ENCODE peak calls at places on chromosomes 3 and 15, in eight cellular contexts. One of them, this sample, is unnamed.

GRCh38 chr3:119301001-119301400 is 6.8 kb downstream of the ARHGAP31 start:
- DNase-seq in heart left ventricle: no peak
- DNase-seq in body of pancreas: no peak
- DNase-seq in A549: no peak
- DNase-seq in HCT116: no peak
- DNase-seq in IMR-90: no peak
- DNase-seq in Peyer's patch: no peak
- DNase-seq in suprapubic skin: no peak
- DNase-seq in this sample: peak; percentile 24

GRCh38 chr3:42300013-42300412 is 34.0 kb upstream of the CCK start:
- DNase-seq in HCT116: no peak
- DNase-seq in IMR-90: peak; percentile 40
- DNase-seq in A549: peak; percentile 5
- DNase-seq in suprapubic skin: no peak
- DNase-seq in Peyer's patch: peak; percentile 47
- DNase-seq in body of pancreas: peak; percentile 26
- DNase-seq in heart left ventricle: no peak
- DNase-seq in this sample: peak; percentile 24

GRCh38 chr3:155639462-155640055 is 105.3 kb downstream of the PLCH1 start:
- DNase-seq in HCT116: no peak
- DNase-seq in Peyer's patch: no peak
- DNase-seq in A549: no peak
- DNase-seq in IMR-90: no peak
- DNase-seq in heart left ventricle: no peak
- DNase-seq in suprapubic skin: no peak
- DNase-seq in body of pancreas: no peak
- DNase-seq in this sample: no peak

GRCh38 chr3:29285356-29286070 is 4.6 kb downstream of the RBMS3 start:
- DNase-seq in suprapubic skin: no peak
- DNase-seq in body of pancreas: no peak
- DNase-seq in heart left ventricle: no peak
- DNase-seq in A549: peak; percentile 42
- DNase-seq in IMR-90: peak; percentile 33
- DNase-seq in HCT116: no peak
- DNase-seq in Peyer's patch: no peak
- DNase-seq in this sample: no peak

GRCh38 chr3:30604566-30604965 is 1.8 kb upstream of the TGFBR2 start:
- DNase-seq in heart left ventricle: no peak
- DNase-seq in Peyer's patch: no peak
- DNase-seq in IMR-90: no peak
- DNase-seq in suprapubic skin: no peak
- DNase-seq in HCT116: no peak
- DNase-seq in A549: no peak
- DNase-seq in body of pancreas: no peak
- DNase-seq in this sample: no peak

GRCh38 chr3:13028010-13028821 is 45.0 kb downstream of the IQSEC1 start:
- DNase-seq in suprapubic skin: no peak
- DNase-seq in body of pancreas: no peak
- DNase-seq in HCT116: no peak
- DNase-seq in heart left ventricle: no peak
- DNase-seq in IMR-90: no peak
- DNase-seq in A549: no peak
- DNase-seq in Peyer's patch: no peak
- DNase-seq in this sample: no peak

GRCh38 chr3:18988619-18989229 is 159.6 kb upstream of the KCNH8 start:
- DNase-seq in body of pancreas: no peak
- DNase-seq in Peyer's patch: no peak
- DNase-seq in heart left ventricle: no peak
- DNase-seq in IMR-90: no peak
- DNase-seq in suprapubic skin: no peak
- DNase-seq in HCT116: no peak
- DNase-seq in A549: peak; percentile 38
- DNase-seq in this sample: no peak

GRCh38 chr3:9812870-9813483 is 2.9 kb downstream of the TTLL3 start:
- DNase-seq in heart left ventricle: no peak
- DNase-seq in A549: no peak
- DNase-seq in body of pancreas: no peak
- DNase-seq in HCT116: no peak
- DNase-seq in IMR-90: no peak
- DNase-seq in suprapubic skin: no peak
- DNase-seq in Peyer's patch: no peak
- DNase-seq in this sample: no peak

GRCh38 chr3:4688411-4688810 is 195.3 kb downstream of the ITPR1 start:
- DNase-seq in A549: no peak
- DNase-seq in HCT116: no peak
- DNase-seq in suprapubic skin: no peak
- DNase-seq in heart left ventricle: no peak
- DNase-seq in IMR-90: no peak
- DNase-seq in body of pancreas: no peak
- DNase-seq in Peyer's patch: no peak
- DNase-seq in this sample: no peak

GRCh38 chr15:43912208-43912607 is 85.4 kb downstream of the WDR76 start:
- DNase-seq in A549: no peak
- DNase-seq in suprapubic skin: no peak
- DNase-seq in HCT116: no peak
- DNase-seq in body of pancreas: no peak
- DNase-seq in Peyer's patch: no peak
- DNase-seq in heart left ventricle: no peak
- DNase-seq in IMR-90: no peak
- DNase-seq in this sample: no peak

GRCh38 chr3:141114179-141114745 is 63.1 kb downstream of the SPSB4 start:
- DNase-seq in A549: no peak
- DNase-seq in heart left ventricle: no peak
- DNase-seq in HCT116: no peak
- DNase-seq in IMR-90: no peak
- DNase-seq in suprapubic skin: peak; percentile 53
- DNase-seq in Peyer's patch: no peak
- DNase-seq in body of pancreas: no peak
- DNase-seq in this sample: no peak

GRCh38 chr3:42317137-42317536 is 51.2 kb upstream of the CCK start:
- DNase-seq in body of pancreas: no peak
- DNase-seq in A549: no peak
- DNase-seq in Peyer's patch: no peak
- DNase-seq in IMR-90: no peak
- DNase-seq in heart left ventricle: no peak
- DNase-seq in HCT116: no peak
- DNase-seq in suprapubic skin: no peak
- DNase-seq in this sample: no peak

GRCh38 chr3:195102609-195103467 is 168.1 kb downstream of the XXYLT1 start:
- DNase-seq in A549: peak; percentile 82
- DNase-seq in IMR-90: peak; percentile 98
- DNase-seq in body of pancreas: no peak
- DNase-seq in suprapubic skin: no peak
- DNase-seq in HCT116: peak; percentile 61
- DNase-seq in heart left ventricle: no peak
- DNase-seq in Peyer's patch: peak; percentile 62
- DNase-seq in this sample: no peak
- TF ChIP-seq POLR2A in A549: no peak
- TF ChIP-seq POLR2A in IMR-90: no peak
- TF ChIP-seq POLR2A in body of pancreas: no peak
- TF ChIP-seq POLR2A in suprapubic skin: no peak
- TF ChIP-seq POLR2A in HCT116: no peak
- TF ChIP-seq POLR2A in heart left ventricle: no peak
- TF ChIP-seq POLR2A in Peyer's patch: no peak
- TF ChIP-seq POLR2A in this sample: no peak

DNA sequence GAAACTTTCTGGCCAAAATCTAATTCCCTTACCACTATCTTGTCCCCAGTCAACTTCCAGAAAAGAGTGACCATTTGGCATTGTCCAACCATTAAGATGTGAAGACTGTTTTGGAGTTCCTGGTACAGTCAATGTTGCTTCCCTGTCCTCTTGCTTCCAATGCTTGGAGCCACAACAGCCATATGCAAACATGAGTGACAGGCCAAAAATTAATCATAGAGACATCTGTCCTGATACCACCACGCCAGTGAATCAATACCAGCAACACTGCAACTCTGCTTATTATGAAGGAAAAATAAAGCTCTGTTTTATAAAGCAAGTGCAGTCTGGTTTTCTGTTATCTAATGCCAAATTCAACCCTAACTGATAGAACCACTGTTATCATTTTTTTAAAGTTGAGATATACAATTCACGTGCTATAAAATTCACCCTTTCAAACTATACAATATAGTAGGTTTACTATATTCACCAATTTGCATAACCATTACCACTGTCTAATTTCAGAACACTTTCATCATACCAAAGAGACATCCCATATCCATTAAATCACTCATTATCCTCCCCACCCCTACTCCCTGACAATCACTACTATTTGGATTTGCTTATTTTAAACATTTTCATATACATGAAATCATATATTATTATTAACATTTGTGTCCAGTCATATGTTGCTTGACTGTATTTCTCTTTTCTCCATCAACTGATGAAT is 76.9 kb downstream of the STAG1 start:
- DNase-seq in body of pancreas: no peak
- DNase-seq in suprapubic skin: no peak
- DNase-seq in A549: no peak
- DNase-seq in Peyer's patch: no peak
- DNase-seq in HCT116: no peak
- DNase-seq in IMR-90: no peak
- DNase-seq in heart left ventricle: no peak
- DNase-seq in this sample: no peak
- H3K27ac ChIP-seq in body of pancreas: no peak overlapping the region
- H3K27ac ChIP-seq in suprapubic skin: no peak overlapping the region
- H3K27ac ChIP-seq in A549: no peak overlapping the region
- H3K27ac ChIP-seq in Peyer's patch: no peak overlapping the region
- H3K27ac ChIP-seq in HCT116: no peak overlapping the region
- H3K27ac ChIP-seq in IMR-90: no peak overlapping the region
- H3K27ac ChIP-seq in heart left ventricle: no peak overlapping the region
- H3K27ac ChIP-seq in this sample: no peak overlapping the region

GRCh38 chr3:66038726-66039589 is at the start of gene MAGI1:
- DNase-seq in IMR-90: peak; percentile 95
- DNase-seq in body of pancreas: peak; percentile 95
- DNase-seq in suprapubic skin: peak; percentile 87
- DNase-seq in heart left ventricle: peak; percentile 94
- DNase-seq in Peyer's patch: peak; percentile 90
- DNase-seq in HCT116: peak; percentile 88
- DNase-seq in A549: peak; percentile 93
- DNase-seq in this sample: peak; percentile 94
- TF ChIP-seq POLR2A in IMR-90: peak; percentile 58
- TF ChIP-seq POLR2A in body of pancreas: peak; percentile 82
- TF ChIP-seq POLR2A in suprapubic skin: no peak
- TF ChIP-seq POLR2A in heart left ventricle: no peak
- TF ChIP-seq POLR2A in Peyer's patch: peak; percentile 77
- TF ChIP-seq POLR2A in HCT116: no peak
- TF ChIP-seq POLR2A in A549: peak; percentile 34
- TF ChIP-seq POLR2A in this sample: peak; percentile 68

GRCh38 chr15:67548532-67548852 is 6.0 kb downstream of the MAP2K5 start:
- DNase-seq in suprapubic skin: no peak
- DNase-seq in heart left ventricle: no peak
- DNase-seq in HCT116: no peak
- DNase-seq in IMR-90: no peak
- DNase-seq in A549: no peak
- DNase-seq in Peyer's patch: no peak
- DNase-seq in body of pancreas: no peak
- DNase-seq in this sample: no peak
- H3K27ac ChIP-seq in suprapubic skin: no peak overlapping the region
- H3K27ac ChIP-seq in heart left ventricle: no peak overlapping the region
- H3K27ac ChIP-seq in HCT116: no peak overlapping the region
- H3K27ac ChIP-seq in IMR-90: no peak overlapping the region
- H3K27ac ChIP-seq in A549: no peak overlapping the region
- H3K27ac ChIP-seq in Peyer's patch: peak overlapping the region; percentile 48
- H3K27ac ChIP-seq in body of pancreas: no peak overlapping the region
- H3K27ac ChIP-seq in this sample: no peak overlapping the region

GRCh38 chr15:40952301-40952900 is 870 bp upstream of the CHAC1 start:
- DNase-seq in A549: no peak
- DNase-seq in HCT116: no peak
- DNase-seq in Peyer's patch: no peak
- DNase-seq in body of pancreas: no peak
- DNase-seq in IMR-90: no peak
- DNase-seq in heart left ventricle: no peak
- DNase-seq in suprapubic skin: no peak
- DNase-seq in this sample: no peak

GRCh38 chr15:40953713-40954074 is 423 bp downstream of the CHAC1 start:
- DNase-seq in heart left ventricle: no peak
- DNase-seq in body of pancreas: no peak
- DNase-seq in HCT116: no peak
- DNase-seq in IMR-90: no peak
- DNase-seq in suprapubic skin: no peak
- DNase-seq in Peyer's patch: no peak
- DNase-seq in A549: no peak
- DNase-seq in this sample: no peak

GRCh38 chr15:40955141-40955903 is 2.1 kb downstream of the CHAC1 start:
- DNase-seq in Peyer's patch: no peak
- DNase-seq in suprapubic skin: no peak
- DNase-seq in body of pancreas: no peak
- DNase-seq in HCT116: no peak
- DNase-seq in A549: no peak
- DNase-seq in IMR-90: no peak
- DNase-seq in heart left ventricle: no peak
- DNase-seq in this sample: no peak

GRCh38 chr15:40951764-40952163 is 1.5 kb upstream of the CHAC1 start:
- DNase-seq in heart left ventricle: no peak
- DNase-seq in HCT116: no peak
- DNase-seq in A549: no peak
- DNase-seq in IMR-90: no peak
- DNase-seq in body of pancreas: no peak
- DNase-seq in suprapubic skin: no peak
- DNase-seq in Peyer's patch: no peak
- DNase-seq in this sample: no peak

GRCh38 chr15:40952901-40953712 is at the start of gene CHAC1:
- DNase-seq in IMR-90: peak; percentile 96
- DNase-seq in body of pancreas: peak; percentile 98
- DNase-seq in heart left ventricle: peak; percentile 96
- DNase-seq in Peyer's patch: peak; percentile 98
- DNase-seq in A549: peak; percentile 94
- DNase-seq in suprapubic skin: peak; percentile 95
- DNase-seq in HCT116: peak; percentile 94
- DNase-seq in this sample: peak; percentile 96
- TF ChIP-seq POLR2A in IMR-90: peak; percentile 97
- TF ChIP-seq POLR2A in body of pancreas: peak; percentile 81
- TF ChIP-seq POLR2A in heart left ventricle: peak; percentile 26
- TF ChIP-seq POLR2A in Peyer's patch: peak; percentile 75
- TF ChIP-seq POLR2A in A549: no peak
- TF ChIP-seq POLR2A in suprapubic skin: no peak
- TF ChIP-seq POLR2A in HCT116: peak; percentile 86
- TF ChIP-seq POLR2A in this sample: peak; percentile 62